ENCODE peak calls at places on chromosomes 6 and 20, in five cellular contexts. H is stimulated activated CD4-positive, alpha-beta T cell treated with anti-CD3 and anti-CD28 coated beads, Interleukin-12 subunit alpha, Interleukin-12 subunit beta, amount 100 ng/mL, for 4 hours; S is M059J; N is A549; R is activated T-helper 1 cell treated with anti-CD3 and anti-CD28 coated beads, Interleukin-12 subunit alpha, Interleukin-12 subunit beta, Interleukin-2, Interleukin-4 antibody, amounts not matched to agents 30 ng/mL and 10 ng/mL and 1 ng/mL, durations not matched to agents 14 hours and 24 hours and 36 hours. T is an unnamed sample.

GRCh38 chr20:50317116-50317515 is 126.5 kb downstream of the CEBPB start:
- DNase-seq in H (no peak), S (no peak), N (no peak), R (no peak), T (no peak)

GRCh38 chr6:138577151-138577915 is 78.0 kb upstream of the NHSL1 start:
- DNase-seq in H (no peak), S (peak), N (no peak), R (no peak), T (no peak)

GRCh38 chr20:58625585-58625984 is 25.5 kb upstream of the STX16 start:
- DNase-seq in H (no peak), S (no peak), N (no peak), R (no peak), T (no peak)

GRCh38 chr6:137657351-137657911 is 163.2 kb upstream of the OLIG3 start:
- DNase-seq in H (no peak), S (peak), N (peak), R (peak), T (no peak)

GRCh38 chr20:3471397-3472021 is 691 bp downstream of the ATRN start:
- DNase-seq in H (peak), S (no peak), N (no peak), R (no peak), T (no peak)

GRCh38 chr6:31834367-31834703 is 6.8 kb downstream of the HSPA1B start:
- DNase-seq in H (peak), S (peak), N (peak), R (peak), T (peak)

GRCh38 chr20:38023181-38024085 is 9.8 kb downstream of the TTI1 start:
- DNase-seq in H (no peak), S (peak), N (peak), R (no peak), T (no peak)

GRCh38 chr20:19415786-19416185 is 203.3 kb downstream of the SLC24A3 start:
- DNase-seq in H (no peak), S (no peak), N (no peak), R (no peak), T (no peak)

GRCh38 chr20:23668477-23668951 is 20.3 kb downstream of the CST4 start:
- DNase-seq in H (peak), S (peak), N (peak), R (peak), T (peak)

GRCh38 chr6:112951829-112952228 is 604.7 kb downstream of the RFPL4B start:
- DNase-seq in H (no peak), S (peak), N (no peak), R (no peak), T (no peak)

GRCh38 chr20:8301655-8302054 is 169.6 kb downstream of the PLCB1 start:
- DNase-seq in H (no peak), S (no peak), N (no peak), R (no peak), T (no peak)

GRCh38 chr6:144297498-144298166 is 12.5 kb downstream of the UTRN start:
- DNase-seq in H (no peak), S (no peak), N (no peak), R (no peak), T (no peak)

GRCh38 chr6:142903806-142904205 is 41.2 kb downstream of the HIVEP2 start:
- DNase-seq in H (no peak), S (peak), N (no peak), R (no peak), T (no peak)

GRCh38 chr6:14533446-14533845 is 415.9 kb downstream of the CD83 start:
- DNase-seq in H (no peak), S (peak), N (no peak), R (no peak), T (no peak)

GRCh38 chr6:21342496-21342895 is 251.1 kb upstream of the SOX4 start:
- DNase-seq in H (no peak), S (no peak), N (no peak), R (no peak), T (no peak)

GRCh38 chr6:47736083-47736700 is 37.8 kb downstream of the ADGRF4 start:
- DNase-seq in H (no peak), S (no peak), N (no peak), R (no peak), T (no peak)